ENCODE peak calls at places on chromosomes 4 and X, in eight cellular contexts. C is OCI-LY7, L is HCT116, J is GM23338, G is neural progenitor cell, F is PC-3, N is hepatocyte, Y is SK-N-SH. T is an unnamed sample. For H3K4me1, the result is how much of the 10 kb centered on the place peaks cover.

GRCh38 chr4:85720736-85721135 is 245.8 kb downstream of the ARHGAP24 start:
- DNase-seq in C (no peak), L (no peak), J (no peak), G (no peak), F (peak), N (peak), Y (no peak), T (peak)

GRCh38 chr4:169160825-169161224 is 109.9 kb downstream of the SH3RF1 start:
- DNase-seq in C (no peak), L (no peak), J (no peak), G (peak), F (no peak), N (no peak), Y (no peak), T (peak)

GRCh38 chr4:22595684-22596083 is 79.8 kb upstream of the ADGRA3 start:
- DNase-seq in C (no peak), L (no peak), J (no peak), G (no peak), F (no peak), N (no peak), Y (peak), T (no peak)

GRCh38 chr4:146932111-146932510 is 13.6 kb downstream of the TTC29 start:
- DNase-seq in C (no peak), L (no peak), J (no peak), G (no peak), F (no peak), N (no peak), Y (no peak), T (peak)

GRCh38 chrX:47563801-47564315 is 2.9 kb downstream of the ARAF start:
- DNase-seq in C (no peak), L (no peak), J (no peak), G (no peak), F (peak), N (no peak), Y (no peak), T (peak)

GRCh38 chrX:119726900-119727555 is 31.4 kb upstream of the SOWAHD start:
- DNase-seq in C (no peak), L (no peak), J (no peak), G (no peak), F (no peak), N (no peak), Y (no peak), T (peak)

GRCh38 chrX:1397001-1397400 is 5.1 kb upstream of the SLC25A6 start:
- DNase-seq in C (no peak), L (no peak), J (no peak), G (no peak), F (no peak), N (no peak), Y (no peak), T (no peak)

GRCh38 chrX:106952988-106953387 is 32.8 kb downstream of the CLDN2 start:
- DNase-seq in C (peak), L (no peak), J (no peak), G (no peak), F (peak), N (no peak), Y (peak), T (peak)

GRCh38 chr4:21474195-21474594 is 474.4 kb downstream of the KCNIP4 start:
- DNase-seq in C (no peak), L (no peak), J (no peak), G (no peak), F (no peak), N (no peak), Y (no peak), T (no peak)

GRCh38 chr4:21470531-21470930 is 478.0 kb downstream of the KCNIP4 start:
- DNase-seq in C (no peak), L (no peak), J (no peak), G (peak), F (peak), N (peak), Y (peak), T (peak)

GRCh38 chr4:21467551-21467950 is 481.0 kb downstream of the KCNIP4 start:
- DNase-seq in C (no peak), L (no peak), J (no peak), G (no peak), F (peak), N (no peak), Y (no peak), T (no peak)

DNA sequence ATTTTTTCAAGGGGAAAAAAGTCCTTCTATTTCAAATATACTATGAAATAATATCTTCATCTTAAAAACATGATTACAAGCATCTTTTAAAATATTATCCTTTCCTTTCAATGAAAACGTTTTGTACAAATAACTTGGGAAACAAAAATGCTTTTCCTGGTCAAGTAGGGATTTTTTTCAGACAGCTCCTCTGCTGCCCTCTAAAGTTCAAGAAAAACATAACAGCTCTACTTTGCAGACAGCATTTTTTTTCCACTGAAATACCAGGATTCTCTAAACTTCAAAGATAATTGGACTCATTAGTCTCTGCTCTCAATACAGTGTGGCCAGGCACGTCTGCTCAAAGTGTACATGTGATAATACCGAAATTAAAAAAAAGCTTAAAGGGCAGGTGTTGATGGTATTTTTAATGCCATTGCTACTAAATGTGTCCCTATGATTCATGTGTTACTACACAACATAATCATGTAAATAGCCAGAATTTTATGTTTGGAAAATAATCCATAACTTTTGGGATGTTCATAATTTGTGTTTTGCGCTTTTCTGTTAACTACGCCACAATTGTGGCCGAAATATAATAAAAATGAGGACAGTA is 479.0 kb downstream of the KCNIP4 start:
- DNase-seq in C (peak), L (no peak), J (peak), G (peak), F (peak), N (peak), Y (peak), T (peak)
- TF ChIP-seq EZH2phosphoT487 in C (no peak), L (no peak), J (no peak), G (no peak), F (no peak), N (no peak), Y (no peak), T (no peak)

GRCh38 chrX:139881130-139881529 is 51.7 kb downstream of the ATP11C start:
- DNase-seq in C (no peak), L (peak), J (no peak), G (no peak), F (no peak), N (no peak), Y (peak), T (peak)

GRCh38 chrX:139883984-139884383 is 48.9 kb downstream of the ATP11C start:
- DNase-seq in C (no peak), L (no peak), J (no peak), G (no peak), F (no peak), N (no peak), Y (no peak), T (no peak)

GRCh38 chrX:139881572-139881971 is 51.3 kb downstream of the ATP11C start:
- DNase-seq in C (no peak), L (no peak), J (no peak), G (no peak), F (peak), N (no peak), Y (no peak), T (peak)

GRCh38 chrX:139877710-139878414 is 55.0 kb downstream of the ATP11C start:
- DNase-seq in C (no peak), L (no peak), J (no peak), G (no peak), F (peak), N (no peak), Y (no peak), T (peak)

DNA sequence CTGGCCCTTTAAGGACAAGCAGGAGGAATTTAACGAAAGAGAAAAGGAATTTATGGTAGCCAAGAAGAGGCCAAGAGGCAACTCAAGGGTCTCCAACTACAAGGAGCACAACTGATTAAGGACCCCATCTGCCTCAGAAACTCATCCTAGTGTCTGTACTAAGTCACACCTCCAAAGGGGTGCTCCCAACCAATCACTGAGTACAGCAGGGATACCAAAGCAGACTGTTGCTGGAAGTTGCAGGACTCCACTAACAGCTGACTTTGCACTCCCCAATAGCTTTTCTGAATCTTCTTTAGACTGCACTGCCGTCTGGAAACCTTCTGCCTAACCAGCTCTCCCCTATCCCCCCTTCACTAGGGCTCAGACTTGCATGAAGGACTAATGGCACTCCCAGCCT is 50.6 kb downstream of the ATP11C start:
- DNase-seq in C (no peak), L (no peak), J (no peak), G (no peak), F (no peak), N (no peak), Y (no peak), T (peak)
- H3K4me3 ChIP-seq in C (no peak), L (no peak), J (no peak), G (no peak), F (no peak), N (no peak), Y (no peak), T (no peak)

GRCh38 chrX:133746593-133746992 is 238.8 kb downstream of the GPC3 start:
- DNase-seq in C (no peak), L (no peak), J (no peak), G (no peak), F (no peak), N (no peak), Y (no peak), T (no peak)
- H3K4me1 ChIP-seq in C (under half), L (under half), J (under half), G (under half), F (under half), N (under half), Y (under half), T (under half)

GRCh38 chrX:117987376-117987775 is 129.2 kb downstream of the KLHL13 start:
- DNase-seq in C (no peak), L (no peak), J (no peak), G (no peak), F (peak), N (no peak), Y (no peak), T (no peak)
- TF ChIP-seq EZH2phosphoT487 in C (no peak), L (no peak), J (no peak), G (no peak), F (no peak), N (no peak), Y (no peak), T (no peak)

DNA sequence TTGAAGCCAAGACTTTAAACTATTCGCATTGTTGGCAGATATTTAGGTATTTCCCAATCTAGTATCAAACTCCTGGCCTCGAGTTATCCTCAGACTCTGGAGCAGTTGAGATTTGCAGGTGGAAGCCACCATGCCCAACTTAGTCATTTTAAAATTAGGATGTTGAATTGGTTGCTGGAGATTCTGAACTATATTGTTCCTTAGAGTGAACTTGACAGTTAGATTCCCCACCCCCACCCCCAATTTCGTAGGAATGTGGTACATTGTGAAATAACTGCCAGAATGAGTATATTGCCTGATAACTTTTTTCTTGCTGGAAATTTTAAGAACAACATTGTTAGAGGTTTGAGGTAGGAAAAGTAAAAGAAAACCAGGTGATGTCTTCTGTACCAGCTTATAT is 2.3 kb downstream of the NOCT start:
- DNase-seq in C (no peak), L (no peak), J (no peak), G (no peak), F (peak), N (no peak), Y (no peak), T (peak)
- H3K4me3 ChIP-seq in C (peak), L (no peak), J (peak), G (no peak), F (peak), N (no peak), Y (peak), T (peak)

T was measured in GM23248.